ENCODE peak calls at places on chromosome 13, in eight cellular contexts. Y, V, C, W, Q, G, U and H are unnamed samples.

GRCh38 chr13:99985243-99985874 is 3.8 kb downstream of the ZIC2 start:
- DNase-seq in Y (no peak), U (peak; percentile 69), V (no peak), C (no peak), G (no peak), Q (no peak), W (no peak), H (no peak)

GRCh38 chr13:32426191-32426980 is 1.5 kb downstream of the N4BP2L1 start:
- DNase-seq in Y (no peak), G (peak; percentile 51), V (peak; percentile 85), Q (peak; percentile 47), W (no peak), C (no peak), U (no peak), H (no peak)

GRCh38 chr13:113116871-113117271 is 5.7 kb upstream of the F10 start:
- DNase-seq in Q (no peak), V (no peak), U (no peak), G (no peak), Y (peak; percentile 5), C (no peak), W (peak; percentile 9), H (no peak)

GRCh38 chr13:39779337-39780270 is 124.1 kb downstream of the COG6 start:
- DNase-seq in Q (peak; percentile 54), U (no peak), C (no peak), W (no peak), G (no peak), V (no peak), Y (no peak), H (no peak)

GRCh38 chr13:111142472-111142871 is 27.4 kb downstream of the ARHGEF7 start:
- DNase-seq in G (no peak), Y (no peak), U (no peak), V (no peak), W (no peak), Q (no peak), C (no peak), H (no peak)

GRCh38 chr13:95258619-95259194 is 42.5 kb downstream of the ABCC4 start:
- DNase-seq in Q (peak; percentile 87), G (no peak), W (no peak), U (no peak), Y (no peak), C (no peak), V (no peak), H (no peak)

GRCh38 chr13:44431150-44431549 is 57.5 kb downstream of the SERP2 start:
- DNase-seq in Y (no peak), W (no peak), V (no peak), G (no peak), C (no peak), Q (no peak), U (no peak), H (no peak)

GRCh38 chr13:31022491-31022890 is 90.0 kb downstream of the TEX26 start:
- DNase-seq in W (no peak), V (no peak), Q (no peak), C (no peak), Y (no peak), U (no peak), G (no peak), H (no peak)

GRCh38 chr13:46146898-46147297 is 35.1 kb downstream of the LCP1 start:
- DNase-seq in G (no peak), U (peak; percentile 35), Q (no peak), V (no peak), C (no peak), Y (no peak), W (no peak), H (peak; percentile 22)

GRCh38 chr13:45564108-45564507 is 51.4 kb downstream of the ERICH6B start:
- DNase-seq in Y (no peak), W (no peak), U (no peak), G (no peak), C (peak; percentile 52), V (no peak), Q (no peak), H (no peak)